ENCODE peak calls at places on chromosomes 5 and 9, in ten cellular contexts. X is NCI-H1436; K is ovary; C is WERI-Rb-1; S is stimulated activated CD4-positive, alpha-beta T cell treated with anti-CD3 and anti-CD28 coated beads, TNF-alpha, amount 100 ng/mL, for 1 hour; W is cardiac muscle cell; Z is midbrain; Q is HFF-Myc; R is H7; I is stimulated activated CD8-positive, alpha-beta memory T cell treated with anti-CD3 and anti-CD28 coated beads, Interleukin-15, amount 100 ng/mL, for 48 hours. T is an unnamed sample.

GRCh38 chr5:177310757-177311173 is 933 bp downstream of the MXD3 start:
- DNase-seq in Q (no peak), K (no peak), W (peak), S (no peak), C (no peak), Z (no peak), R (peak), I (no peak), X (no peak), T (no peak)

GRCh38 chr5:149264432-149265069 is 7.1 kb upstream of the AFAP1L1 start:
- DNase-seq in I (no peak), S (peak), K (no peak), W (no peak), Z (no peak), C (peak), Q (no peak), R (peak), X (peak), T (no peak)

GRCh38 chr9:111833941-111834340 is 39.2 kb upstream of the SHOC1 start:
- DNase-seq in Q (no peak), R (no peak), X (no peak), S (no peak), K (no peak), I (no peak), Z (no peak), W (peak), C (no peak), T (no peak)

GRCh38 chr9:15386465-15386864 is 36.2 kb upstream of the SNAPC3 start:
- DNase-seq in I (no peak), W (no peak), Q (no peak), S (no peak), Z (no peak), X (no peak), C (no peak), R (no peak), K (no peak), T (no peak)

GRCh38 chr5:150154618-150155134 is 969 bp downstream of the PDGFRB start:
- DNase-seq in W (peak), X (no peak), K (no peak), Q (no peak), C (no peak), I (no peak), Z (no peak), R (peak), S (no peak), T (no peak)

GRCh38 chr9:87080512-87081225 is 133.4 kb upstream of the GAS1 start:
- DNase-seq in K (no peak), R (peak), S (no peak), I (no peak), X (no peak), Q (no peak), Z (no peak), C (no peak), W (peak), T (no peak)

GRCh38 chr9:19113964-19114679 is 11.4 kb upstream of the HAUS6 start:
- DNase-seq in X (no peak), K (no peak), S (no peak), W (peak), Z (no peak), C (peak), I (no peak), R (no peak), Q (no peak), T (no peak)

GRCh38 chr5:96324708-96325107 is 108.3 kb downstream of the PCSK1 start:
- DNase-seq in S (no peak), Q (peak), I (no peak), K (no peak), W (peak), Z (no peak), R (no peak), X (no peak), C (no peak), T (no peak)

GRCh38 chr9:110106698-110107097 is 101.3 kb downstream of the C9orf152 start:
- DNase-seq in C (peak), K (no peak), S (no peak), W (no peak), I (no peak), Z (no peak), X (no peak), Q (no peak), R (no peak), T (no peak)

GRCh38 chr9:77402286-77402685 is 225.0 kb downstream of the VPS13A start:
- DNase-seq in X (no peak), C (no peak), S (no peak), Z (no peak), W (no peak), K (no peak), Q (no peak), I (no peak), R (no peak), T (no peak)

GRCh38 chr5:174719211-174719610 is 5.2 kb upstream of the MSX2 start:
- DNase-seq in S (no peak), Z (no peak), C (no peak), Q (no peak), X (no peak), K (no peak), R (no peak), W (no peak), I (no peak), T (no peak)